ENCODE peak calls at places on chromosomes 11 and 22, in five cellular contexts. One of them, this sample, is unnamed.

GRCh38 chr11:96254087-96254486 is 88.9 kb downstream of the MAML2 start:
- DNase-seq in K562: no peak
- DNase-seq in HepG2: peak
- DNase-seq in H1: no peak
- DNase-seq in A549: no peak
- DNase-seq in this sample: peak

GRCh38 chr11:77446911-77447629 is 26.8 kb downstream of the PAK1 start:
- DNase-seq in K562: no peak
- DNase-seq in A549: no peak
- DNase-seq in HepG2: peak
- DNase-seq in H1: no peak
- DNase-seq in this sample: no peak

GRCh38 chr11:16782226-16782919 is 43.9 kb downstream of the C11orf58 start:
- DNase-seq in H1: no peak
- DNase-seq in K562: no peak
- DNase-seq in A549: no peak
- DNase-seq in HepG2: no peak
- DNase-seq in this sample: no peak

GRCh38 chr11:34264266-34265110 is 93.3 kb downstream of the ABTB2 start:
- DNase-seq in HepG2: no peak
- DNase-seq in H1: no peak
- DNase-seq in K562: no peak
- DNase-seq in A549: no peak
- DNase-seq in this sample: no peak

GRCh38 chr22:50309601-50309991 is 2.1 kb upstream of the PLXNB2 start:
- DNase-seq in HepG2: no peak
- DNase-seq in K562: no peak
- DNase-seq in H1: no peak
- DNase-seq in A549: no peak
- DNase-seq in this sample: no peak

GRCh38 chr11:22633354-22633902 is 7.8 kb upstream of the FANCF start:
- DNase-seq in H1: no peak
- DNase-seq in K562: no peak
- DNase-seq in A549: no peak
- DNase-seq in HepG2: peak
- DNase-seq in this sample: no peak

GRCh38 chr22:26725012-26725676 is 67.8 kb downstream of the MIAT start:
- DNase-seq in HepG2: no peak
- DNase-seq in H1: no peak
- DNase-seq in A549: no peak
- DNase-seq in K562: no peak
- DNase-seq in this sample: no peak

GRCh38 chr11:85661972-85662664 is 2.8 kb downstream of the CREBZF start:
- DNase-seq in K562: no peak
- DNase-seq in HepG2: no peak
- DNase-seq in A549: no peak
- DNase-seq in H1: no peak
- DNase-seq in this sample: peak

GRCh38 chr11:102138677-102139076 is 28.4 kb downstream of the YAP1 start:
- DNase-seq in H1: no peak
- DNase-seq in K562: no peak
- DNase-seq in HepG2: no peak
- DNase-seq in A549: no peak
- DNase-seq in this sample: peak

GRCh38 chr11:86574493-86575207 is 97.8 kb downstream of the ME3 start:
- DNase-seq in HepG2: no peak
- DNase-seq in A549: no peak
- DNase-seq in K562: no peak
- DNase-seq in H1: no peak
- DNase-seq in this sample: no peak

GRCh38 chr22:35269630-35270029 is 12.3 kb downstream of the HMGXB4 start:
- DNase-seq in A549: no peak
- DNase-seq in K562: no peak
- DNase-seq in HepG2: no peak
- DNase-seq in H1: no peak
- DNase-seq in this sample: no peak

GRCh38 chr11:10331548-10332289 is 26.8 kb downstream of the ADM start:
- DNase-seq in K562: no peak
- DNase-seq in H1: no peak
- DNase-seq in HepG2: no peak
- DNase-seq in A549: no peak
- DNase-seq in this sample: no peak

GRCh38 chr22:39316440-39317083 is 2.9 kb downstream of the RPL3 start:
- DNase-seq in H1: no peak
- DNase-seq in A549: no peak
- DNase-seq in K562: no peak
- DNase-seq in HepG2: peak
- DNase-seq in this sample: peak

GRCh38 chr11:44992181-44992582 is 41.5 kb upstream of the TP53I11 start:
- DNase-seq in A549: no peak
- DNase-seq in HepG2: no peak
- DNase-seq in H1: no peak
- DNase-seq in K562: no peak
- DNase-seq in this sample: no peak

GRCh38 chr11:69948256-69949141 is 129.3 kb upstream of the FGF3 start:
- DNase-seq in K562: peak
- DNase-seq in A549: peak
- DNase-seq in HepG2: peak
- DNase-seq in H1: no peak
- DNase-seq in this sample: peak

GRCh38 chr11:1348146-1348545 is 38.7 kb upstream of the TOLLIP start:
- DNase-seq in A549: no peak
- DNase-seq in HepG2: no peak
- DNase-seq in H1: no peak
- DNase-seq in K562: no peak
- DNase-seq in this sample: no peak

GRCh38 chr11:69140635-69141034 is 15.1 kb upstream of the SMIM38 start:
- DNase-seq in H1: no peak
- DNase-seq in K562: no peak
- DNase-seq in HepG2: no peak
- DNase-seq in A549: no peak
- DNase-seq in this sample: no peak

GRCh38 chr11:19595840-19596751 is 116.5 kb upstream of the NAV2 start:
- DNase-seq in A549: peak
- DNase-seq in K562: no peak
- DNase-seq in H1: no peak
- DNase-seq in HepG2: no peak
- DNase-seq in this sample: peak

GRCh38 chr22:47835726-47836125 is 1073.3 kb downstream of the TBC1D22A start:
- DNase-seq in HepG2: peak
- DNase-seq in K562: no peak
- DNase-seq in A549: no peak
- DNase-seq in H1: no peak
- DNase-seq in this sample: peak

GRCh38 chr11:10454506-10454901 is 560 bp upstream of the AMPD3 start:
- DNase-seq in H1: no peak
- DNase-seq in K562: no peak
- DNase-seq in HepG2: no peak
- DNase-seq in A549: no peak
- DNase-seq in this sample: no peak

GRCh38 chr22:46286941-46287872 is 9.5 kb upstream of the GTSE1 start:
- DNase-seq in H1: no peak
- DNase-seq in K562: no peak
- DNase-seq in HepG2: no peak
- DNase-seq in A549: no peak
- DNase-seq in this sample: no peak

GRCh38 chr11:40877256-40877655 is 582.2 kb downstream of the LRRC4C start:
- DNase-seq in H1: no peak
- DNase-seq in K562: no peak
- DNase-seq in HepG2: peak
- DNase-seq in A549: no peak
- DNase-seq in this sample: no peak

GRCh38 chr22:24435861-24436351 is 8.5 kb downstream of the ADORA2A start:
- DNase-seq in K562: no peak
- DNase-seq in A549: no peak
- DNase-seq in HepG2: no peak
- DNase-seq in H1: no peak
- DNase-seq in this sample: peak

GRCh38 chr22:49026476-49027121 is 801.1 kb downstream of the BRD1 start:
- DNase-seq in H1: no peak
- DNase-seq in A549: peak
- DNase-seq in K562: no peak
- DNase-seq in HepG2: no peak
- DNase-seq in this sample: no peak

GRCh38 chr11:29224739-29225384 is 792.0 kb downstream of the KCNA4 start:
- DNase-seq in K562: no peak
- DNase-seq in H1: peak
- DNase-seq in HepG2: no peak
- DNase-seq in A549: no peak
- DNase-seq in this sample: no peak

GRCh38 chr11:19967796-19968195 is 192.5 kb downstream of the DBX1 start:
- DNase-seq in H1: no peak
- DNase-seq in K562: no peak
- DNase-seq in HepG2: no peak
- DNase-seq in A549: no peak
- DNase-seq in this sample: no peak

GRCh38 chr11:114193730-114194674 is 102.2 kb upstream of the NNMT start:
- DNase-seq in H1: no peak
- DNase-seq in K562: no peak
- DNase-seq in A549: no peak
- DNase-seq in HepG2: no peak
- DNase-seq in this sample: no peak

GRCh38 chr11:35276396-35276795 is 137.4 kb downstream of the CD44 start:
- DNase-seq in HepG2: no peak
- DNase-seq in A549: no peak
- DNase-seq in H1: no peak
- DNase-seq in K562: no peak
- DNase-seq in this sample: peak

GRCh38 chr11:116276051-116277044 is 496.4 kb downstream of the BUD13 start:
- DNase-seq in H1: peak
- DNase-seq in A549: peak
- DNase-seq in K562: peak
- DNase-seq in HepG2: peak
- DNase-seq in this sample: peak

GRCh38 chr11:96021901-96022650 is 98.2 kb upstream of the MTMR2 start:
- DNase-seq in K562: no peak
- DNase-seq in A549: no peak
- DNase-seq in HepG2: no peak
- DNase-seq in H1: no peak
- DNase-seq in this sample: no peak

GRCh38 chr11:2156416-2157182 is 4.4 kb downstream of the INS start:
- DNase-seq in K562: peak
- DNase-seq in HepG2: peak
- DNase-seq in H1: no peak
- DNase-seq in A549: peak
- DNase-seq in this sample: peak

GRCh38 chr22:26669060-26669481 is 11.7 kb downstream of the MIAT start:
- DNase-seq in H1: no peak
- DNase-seq in K562: peak
- DNase-seq in A549: no peak
- DNase-seq in HepG2: peak
- DNase-seq in this sample: peak

GRCh38 chr11:69417211-69418085 is 64.0 kb upstream of the LINC01488 start:
- DNase-seq in H1: no peak
- DNase-seq in K562: no peak
- DNase-seq in HepG2: no peak
- DNase-seq in A549: no peak
- DNase-seq in this sample: no peak

GRCh38 chr11:46489668-46490560 is 98.3 kb upstream of the CHRM4 start:
- DNase-seq in A549: peak
- DNase-seq in H1: peak
- DNase-seq in HepG2: peak
- DNase-seq in K562: peak
- DNase-seq in this sample: peak

GRCh38 chr11:2270322-2271076 is at the start of gene ASCL2:
- DNase-seq in H1: no peak
- DNase-seq in A549: no peak
- DNase-seq in K562: peak
- DNase-seq in HepG2: no peak
- DNase-seq in this sample: no peak

DNA sequence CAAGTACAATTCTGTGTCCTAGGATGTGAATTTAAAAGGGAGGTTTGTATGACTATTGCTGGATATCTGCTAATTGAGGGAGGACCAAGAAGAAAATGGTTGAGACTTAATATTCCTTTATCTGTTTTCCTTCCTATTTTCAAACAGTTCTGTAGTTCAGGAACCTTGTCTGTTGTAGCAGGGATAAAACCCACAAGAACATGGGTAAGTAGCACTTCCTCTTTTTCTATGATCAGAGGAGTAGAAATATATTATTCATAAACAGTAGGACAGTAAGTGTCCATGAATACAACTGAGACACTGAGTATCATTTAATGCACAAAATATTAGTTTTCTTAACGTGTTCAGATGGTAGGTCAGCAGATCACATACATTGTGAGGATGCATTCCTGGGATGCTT is 7.7 kb downstream of the MS4A3 start:
- DNase-seq in A549: no peak
- DNase-seq in HepG2: no peak
- DNase-seq in K562: no peak
- DNase-seq in H1: no peak
- DNase-seq in this sample: no peak
- TF ChIP-seq MAFK in A549: no peak
- TF ChIP-seq MAFK in HepG2: no peak
- TF ChIP-seq MAFK in K562: no peak
- TF ChIP-seq MAFK in H1: no peak
- TF ChIP-seq MAFK in this sample: no peak

DNA sequence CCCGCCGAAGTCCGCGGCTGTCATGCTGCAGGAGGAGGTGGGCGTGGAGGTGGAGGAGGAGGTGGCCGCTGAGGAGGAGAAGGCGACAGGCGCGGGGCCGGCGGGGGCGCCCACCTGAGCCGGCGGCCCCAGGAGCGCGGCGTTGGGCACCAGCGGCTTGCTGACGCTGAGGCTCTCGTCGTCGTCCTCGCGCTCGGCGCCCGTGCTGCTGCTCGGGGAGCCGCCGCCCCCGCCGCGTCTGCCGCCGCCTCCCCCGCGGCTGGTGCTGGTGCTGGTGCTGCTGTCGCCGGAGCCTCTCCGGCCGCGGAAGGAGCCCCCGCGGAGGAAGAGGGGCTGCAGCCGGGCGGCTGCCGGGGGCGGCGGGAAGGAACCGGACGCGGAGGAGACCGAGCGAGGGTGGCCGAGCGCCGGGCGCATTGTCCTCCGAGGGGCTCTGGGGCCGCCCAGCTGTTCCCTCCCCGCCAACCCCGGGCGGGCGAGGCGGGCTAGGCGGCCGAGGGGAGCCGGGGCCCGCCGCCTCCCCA is 387 bp downstream of the TMEM121B start:
- DNase-seq in A549: no peak
- DNase-seq in H1: no peak
- DNase-seq in K562: peak
- DNase-seq in HepG2: no peak
- DNase-seq in this sample: no peak
- TF ChIP-seq MAFK in A549: no peak
- TF ChIP-seq MAFK in H1: no peak
- TF ChIP-seq MAFK in K562: no peak
- TF ChIP-seq MAFK in HepG2: no peak
- TF ChIP-seq MAFK in this sample: no peak

GRCh38 chr11:8382436-8383053 is 118.9 kb upstream of the LMO1 start:
- DNase-seq in H1: no peak
- DNase-seq in A549: no peak
- DNase-seq in HepG2: no peak
- DNase-seq in K562: no peak
- DNase-seq in this sample: peak
- TF ChIP-seq MAFK in H1: no peak
- TF ChIP-seq MAFK in A549: no peak
- TF ChIP-seq MAFK in HepG2: no peak
- TF ChIP-seq MAFK in K562: no peak
- TF ChIP-seq MAFK in this sample: peak

GRCh38 chr11:75499423-75500305 is 26.1 kb downstream of the GDPD5 start:
- DNase-seq in A549: peak
- DNase-seq in K562: no peak
- DNase-seq in H1: no peak
- DNase-seq in HepG2: no peak
- DNase-seq in this sample: peak
- TF ChIP-seq MAFK in A549: no peak
- TF ChIP-seq MAFK in K562: no peak
- TF ChIP-seq MAFK in H1: no peak
- TF ChIP-seq MAFK in HepG2: no peak
- TF ChIP-seq MAFK in this sample: no peak

This sample was measured in IMR-90.